ENCODE peak calls at places on chromosomes 16 and 17, in six cellular contexts. Y, D, Q, B, N and M are unnamed samples.

GRCh38 chr17:15363702-15364101 is 22.3 kb upstream of the TEKT3 start:
- DNase-seq in N (no peak), D (no peak), B (no peak), Q (no peak), Y (no peak), M (no peak)

GRCh38 chr16:85202051-85202601 is 89.9 kb upstream of the CIBAR2 start:
- DNase-seq in Q (no peak), D (no peak), B (no peak), N (no peak), Y (no peak), M (no peak)

GRCh38 chr16:7268182-7268581 is 64.5 kb upstream of the RBFOX1 start:
- DNase-seq in D (no peak), Y (no peak), N (no peak), Q (no peak), B (peak; percentile 1), M (no peak)

GRCh38 chr16:57689772-57690558 is 4.6 kb upstream of the DRC7 start:
- DNase-seq in N (no peak), Y (no peak), B (no peak), Q (no peak), D (no peak), M (no peak)

GRCh38 chr17:43220511-43221125 is 7.8 kb downstream of the CCDC200 start:
- DNase-seq in N (no peak), Y (no peak), B (no peak), Q (peak; percentile 62), D (no peak), M (peak; percentile 26)

GRCh38 chr16:72255785-72256184 is 83.8 kb upstream of the PMFBP1 start:
- DNase-seq in N (no peak), Q (no peak), Y (peak; percentile 20), D (no peak), B (peak; percentile 68), M (no peak)

GRCh38 chr16:69479806-69480205 is 55.4 kb downstream of the CYB5B start:
- DNase-seq in Q (no peak), D (no peak), Y (no peak), B (no peak), N (no peak), M (no peak)

GRCh38 chr17:78834571-78834970 is 6.0 kb downstream of the USP36 start:
- DNase-seq in B (no peak), N (no peak), Q (no peak), D (no peak), Y (no peak), M (no peak)

GRCh38 chr17:36931697-36932382 is 5.4 kb upstream of the LHX1 start:
- DNase-seq in Q (no peak), D (no peak), N (no peak), Y (peak; percentile 33), B (no peak), M (no peak)

GRCh38 chr17:40415390-40415789 is 2.3 kb downstream of the TOP2A start:
- DNase-seq in B (peak; percentile 68), Y (peak; percentile 74), N (no peak), Q (no peak), D (peak; percentile 59), M (no peak)

GRCh38 chr16:89094252-89094901 is 725 bp downstream of the ACSF3 start:
- DNase-seq in Q (no peak), B (no peak), D (no peak), Y (peak; percentile 9), N (no peak), M (no peak)

GRCh38 chr16:80602894-80603293 is 62.1 kb downstream of the DYNLRB2 start:
- DNase-seq in N (no peak), Y (no peak), D (peak; percentile 6), B (no peak), Q (peak; percentile 8), M (no peak)

GRCh38 chr17:82216301-82217119 is 3.9 kb upstream of the CCDC57 start:
- DNase-seq in D (peak; percentile 81), B (peak; percentile 85), N (peak; percentile 85), Q (peak; percentile 83), Y (peak; percentile 76), M (no peak)

GRCh38 chr16:10641953-10642949 is 52.5 kb downstream of the TEKT5 start:
- DNase-seq in Q (no peak), D (no peak), Y (no peak), B (no peak), N (no peak), M (no peak)

GRCh38 chr17:60604686-60605334 is 4.8 kb downstream of the PPM1D start:
- DNase-seq in B (peak; percentile 67), N (peak; percentile 29), Q (no peak), Y (peak; percentile 41), D (peak; percentile 51), M (no peak)

GRCh38 chr17:53472586-53472985 is 350.1 kb upstream of the KIF2B start:
- DNase-seq in B (no peak), D (no peak), N (no peak), Y (peak; percentile 10), Q (no peak), M (no peak)

GRCh38 chr16:68381363-68381724 is 67.0 kb downstream of the SMPD3 start:
- DNase-seq in B (no peak), Y (no peak), N (no peak), D (no peak), Q (no peak), M (no peak)

GRCh38 chr17:74798239-74798707 is 22.1 kb upstream of the NAT9 start:
- DNase-seq in N (no peak), D (peak; percentile 36), Y (no peak), Q (no peak), B (peak; percentile 18), M (no peak)

DNA sequence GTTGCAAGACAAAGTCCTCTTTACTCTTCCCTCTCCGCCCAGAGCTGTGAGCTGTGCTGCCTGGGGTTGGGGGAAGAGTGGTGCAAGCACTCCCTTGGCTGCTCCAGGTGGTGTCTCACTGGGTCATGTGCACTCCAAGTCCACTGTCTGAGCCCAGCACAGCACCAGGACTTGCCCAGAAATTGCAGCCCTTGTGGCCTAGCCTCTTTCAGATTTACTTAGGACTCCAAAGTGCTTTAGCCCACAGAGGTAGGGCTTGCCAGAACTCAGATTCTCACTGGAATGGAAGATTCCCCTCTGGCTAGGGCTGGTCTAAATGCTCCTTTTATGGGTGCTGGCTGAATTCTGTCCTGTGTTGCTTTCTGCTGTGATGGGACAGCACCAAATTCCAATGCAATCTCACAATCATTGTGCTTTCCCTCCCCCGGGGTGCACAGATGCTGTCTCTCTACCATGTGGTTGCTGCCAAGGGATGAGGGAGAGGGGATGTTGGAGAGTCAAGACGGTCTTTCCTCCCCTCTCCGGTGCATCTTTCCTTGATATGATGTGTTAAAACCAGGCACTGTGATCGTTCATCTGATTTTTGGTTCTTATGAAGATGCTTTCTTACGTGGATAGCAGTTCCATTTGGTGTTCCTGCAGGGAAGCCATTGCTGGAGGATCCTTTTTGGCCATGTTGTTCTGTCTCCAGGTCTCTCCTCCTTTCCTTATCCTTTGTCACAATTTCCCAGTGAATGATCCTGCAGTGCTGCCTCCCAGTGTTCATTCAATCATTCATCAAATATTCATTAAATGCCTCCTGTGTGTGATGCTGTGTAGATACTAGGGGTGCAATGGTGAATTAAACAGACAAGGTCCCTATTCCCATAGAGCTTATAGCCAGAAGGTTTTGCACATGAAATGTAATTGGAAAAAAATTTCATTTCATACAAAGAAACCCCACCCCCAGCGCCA is 216.3 kb downstream of the SPECC1 start:
- DNase-seq in B (peak; percentile 4), D (no peak), N (no peak), Q (no peak), Y (peak; percentile 9), M (no peak)
- TF ChIP-seq CTCF in B (no peak), D (peak; percentile 14), N (no peak), Q (peak; percentile 20), Y (no peak), M (no peak)

DNA sequence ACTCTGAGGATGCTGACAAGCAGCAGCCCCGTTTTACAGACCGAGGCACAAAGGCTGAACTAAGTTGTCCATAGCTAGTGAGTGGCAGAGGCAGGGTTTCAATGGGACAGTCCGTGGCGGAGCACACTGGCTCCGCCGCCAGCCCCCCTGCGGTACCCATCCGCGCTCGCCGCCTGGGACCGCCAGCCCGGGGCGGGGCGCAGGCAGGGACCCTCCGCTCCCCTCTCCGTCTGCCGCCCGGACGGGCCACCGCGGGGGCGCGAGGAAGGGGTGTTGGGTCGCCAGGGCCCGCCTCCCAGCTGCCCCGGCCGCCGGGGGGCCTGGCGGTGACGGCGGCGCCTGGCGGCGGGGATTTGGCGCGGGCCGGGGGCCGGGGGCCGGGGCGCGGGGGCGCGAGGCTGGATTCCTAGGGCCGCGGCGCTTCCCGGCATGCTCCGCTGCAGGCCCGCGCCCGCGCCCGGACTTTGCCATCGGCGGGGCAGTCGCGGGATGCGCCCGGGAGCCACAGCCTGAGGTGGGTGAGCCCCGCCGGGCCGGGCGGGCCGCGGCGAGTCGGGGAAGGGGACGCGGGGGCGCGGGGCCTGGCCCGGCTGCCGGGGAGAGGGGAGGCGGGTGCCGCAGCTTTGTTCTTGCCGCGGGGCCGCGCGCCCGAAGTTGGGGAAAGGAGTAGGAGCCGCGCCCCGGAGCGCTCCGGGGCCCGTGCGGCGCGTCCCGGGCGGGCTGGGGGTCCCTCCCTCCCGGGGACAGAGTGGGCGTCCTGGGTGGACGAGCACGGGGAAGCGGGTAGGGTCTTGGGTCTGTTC is at the start of gene TMEM98:
- DNase-seq in B (no peak), N (no peak), Q (no peak), Y (peak; percentile 25), D (peak; percentile 12), M (peak; percentile 57)
- TF ChIP-seq CTCF in B (no peak), N (no peak), Q (no peak), Y (no peak), D (no peak), M (no peak)

GRCh38 chr17:19551708-19552148 is 18.1 kb downstream of the SLC47A1 start:
- DNase-seq in Y (no peak), N (no peak), D (no peak), Q (no peak), B (no peak), M (no peak)

GRCh38 chr17:19554393-19554792 is 20.7 kb downstream of the SLC47A1 start:
- DNase-seq in D (no peak), Q (no peak), N (no peak), B (no peak), Y (no peak), M (no peak)

GRCh38 chr17:19549746-19550623 is 16.3 kb downstream of the SLC47A1 start:
- DNase-seq in Q (no peak), N (no peak), D (no peak), Y (no peak), B (no peak), M (no peak)

GRCh38 chr17:19553036-19553435 is 19.4 kb downstream of the SLC47A1 start:
- DNase-seq in Q (no peak), D (no peak), N (no peak), B (no peak), Y (no peak), M (no peak)

DNA sequence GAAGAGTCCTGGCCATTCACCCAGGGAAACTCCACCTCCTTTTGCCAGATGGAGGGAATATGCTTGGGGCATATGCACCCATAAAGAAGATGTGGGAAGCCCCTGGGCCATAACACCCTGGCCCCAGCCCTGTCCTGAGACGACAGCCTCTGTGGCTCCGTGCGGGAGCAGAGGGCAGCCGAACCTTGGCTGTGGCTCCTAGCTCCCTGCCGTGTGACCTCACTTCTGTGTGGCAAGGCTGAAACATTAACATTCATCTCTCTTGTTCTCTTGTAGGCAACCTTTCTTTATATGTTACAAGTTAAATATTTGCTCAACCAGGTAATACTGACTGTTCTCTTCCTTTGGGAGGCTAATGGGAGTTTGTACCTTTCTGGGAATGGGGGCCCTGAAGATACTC is 17.5 kb downstream of the SLC47A1 start:
- DNase-seq in D (no peak), Q (no peak), N (no peak), B (no peak), Y (no peak), M (no peak)
- TF ChIP-seq CTCF in D (no peak), Q (no peak), N (no peak), B (no peak), Y (no peak), M (no peak)

DNA sequence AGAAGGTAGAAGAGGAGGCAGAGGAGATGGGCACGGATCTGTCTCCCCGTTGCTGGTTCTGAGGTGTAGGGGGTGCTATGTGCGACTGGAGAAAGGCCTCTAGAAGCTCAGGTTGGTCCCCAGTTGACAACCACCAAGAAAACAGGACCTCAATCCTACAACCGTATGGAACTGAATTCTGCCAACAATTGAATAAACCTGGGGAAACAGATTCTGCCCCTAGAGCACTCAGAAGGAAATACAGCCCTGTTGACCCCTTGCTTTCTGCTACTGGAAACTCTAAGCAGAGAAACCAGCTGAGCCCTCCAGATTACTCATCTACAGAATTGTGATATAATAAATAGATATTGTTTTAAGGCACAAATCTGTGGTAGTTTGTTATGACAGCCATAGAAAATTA is 313.0 kb upstream of the GOT2 start:
- DNase-seq in N (no peak), B (no peak), D (no peak), Q (no peak), Y (no peak), M (no peak)
- TF ChIP-seq CTCF in N (no peak), B (no peak), D (no peak), Q (peak; percentile 14), Y (no peak), M (no peak)